ENCODE peak calls at places on chromosomes 16 and 17, in ten cellular contexts. S, I, Y, G, Q, Z, K, D, W and R are unnamed samples.

GRCh38 chr17:83050651-83051422 is 28.6 kb upstream of the METRNL start:
- DNase-seq in S (no peak), I (no peak), Y (peak; percentile 89), G (no peak), Q (no peak), Z (no peak), K (no peak), D (no peak), W (no peak), R (no peak)

GRCh38 chr16:85733839-85734170 is 17.1 kb downstream of the C16orf74 start:
- DNase-seq in S (peak; percentile 24), I (no peak), Y (no peak), G (no peak), Q (peak; percentile 42), Z (no peak), K (no peak), D (no peak), W (no peak), R (no peak)

GRCh38 chr17:6574689-6575595 is 18.6 kb upstream of the PITPNM3 start:
- DNase-seq in S (peak; percentile 68), I (peak; percentile 69), Y (no peak), G (peak; percentile 8), Q (peak; percentile 84), Z (peak; percentile 61), K (peak; percentile 81), D (no peak), W (peak; percentile 14), R (no peak)

GRCh38 chr17:16091773-16092172 is 92.1 kb downstream of the TTC19 start:
- DNase-seq in S (no peak), I (no peak), Y (no peak), G (no peak), Q (no peak), Z (no peak), K (no peak), D (no peak), W (no peak), R (no peak)

GRCh38 chr17:58385359-58385899 is 31.9 kb downstream of the RNF43 start:
- DNase-seq in S (no peak), I (no peak), Y (no peak), G (no peak), Q (no peak), Z (no peak), K (no peak), D (no peak), W (no peak), R (no peak)

GRCh38 chr17:8470447-8471047 is 34.9 kb downstream of the NDEL1 start:
- DNase-seq in S (peak; percentile 81), I (no peak), Y (peak; percentile 33), G (no peak), Q (no peak), Z (no peak), K (no peak), D (peak; percentile 18), W (no peak), R (peak; percentile 46)

GRCh38 chr17:50943575-50943933 is 77.4 kb upstream of the TOB1 start:
- DNase-seq in S (no peak), I (no peak), Y (peak; percentile 22), G (no peak), Q (no peak), Z (no peak), K (no peak), D (no peak), W (no peak), R (no peak)

GRCh38 chr17:10292057-10292931 is 80.5 kb downstream of the MYH13 start:
- DNase-seq in S (no peak), I (no peak), Y (no peak), G (no peak), Q (peak; percentile 6), Z (no peak), K (peak; percentile 50), D (no peak), W (no peak), R (no peak)

GRCh38 chr17:55086635-55087058 is 118.1 kb downstream of the STXBP4 start:
- DNase-seq in S (no peak), I (peak; percentile 61), Y (no peak), G (no peak), Q (peak; percentile 78), Z (no peak), K (no peak), D (no peak), W (peak; percentile 31), R (no peak)

GRCh38 chr16:57533366-57533617 is 3.1 kb downstream of the CCDC102A start:
- DNase-seq in S (no peak), I (no peak), Y (no peak), G (no peak), Q (no peak), Z (no peak), K (no peak), D (no peak), W (no peak), R (no peak)

GRCh38 chr17:29111816-29112499 is 68.2 kb downstream of the MYO18A start:
- DNase-seq in S (peak; percentile 81), I (peak; percentile 20), Y (peak; percentile 57), G (peak; percentile 67), Q (peak; percentile 65), Z (peak; percentile 85), K (peak; percentile 86), D (no peak), W (peak; percentile 24), R (peak; percentile 42)

GRCh38 chr17:80773243-80773991 is 218.2 kb upstream of the CHMP6 start:
- DNase-seq in S (peak; percentile 98), I (no peak), Y (peak; percentile 57), G (no peak), Q (no peak), Z (no peak), K (no peak), D (no peak), W (no peak), R (no peak)

GRCh38 chr16:60274431-60275017 is 1540.4 kb upstream of the GOT2 start:
- DNase-seq in S (no peak), I (no peak), Y (no peak), G (no peak), Q (no peak), Z (no peak), K (no peak), D (no peak), W (no peak), R (no peak)

GRCh38 chr17:4518901-4519300 is 20.2 kb downstream of the SPNS2 start:
- DNase-seq in S (no peak), I (no peak), Y (no peak), G (no peak), Q (no peak), Z (no peak), K (no peak), D (no peak), W (no peak), R (no peak)

GRCh38 chr17:7888184-7888920 is at the start of gene CHD3:
- DNase-seq in S (no peak), I (no peak), Y (peak; percentile 46), G (peak; percentile 40), Q (no peak), Z (peak; percentile 65), K (no peak), D (no peak), W (no peak), R (no peak)

GRCh38 chr16:73171380-73171779 is 123.5 kb upstream of the ZFHX3 start:
- DNase-seq in S (no peak), I (no peak), Y (peak; percentile 65), G (no peak), Q (no peak), Z (no peak), K (no peak), D (no peak), W (no peak), R (no peak)

GRCh38 chr17:10513284-10514067 is 4.9 kb downstream of the MYH1 start:
- DNase-seq in S (no peak), I (no peak), Y (no peak), G (no peak), Q (peak; percentile 41), Z (no peak), K (no peak), D (no peak), W (no peak), R (no peak)

GRCh38 chr16:68279726-68280125 is 15.4 kb downstream of the SLC7A6 start:
- DNase-seq in S (no peak), I (no peak), Y (no peak), G (no peak), Q (no peak), Z (no peak), K (no peak), D (no peak), W (no peak), R (no peak)

GRCh38 chr16:23729503-23730424 is 16.7 kb upstream of the ERN2 start:
- DNase-seq in S (no peak), I (peak; percentile 0), Y (no peak), G (no peak), Q (peak; percentile 57), Z (no peak), K (no peak), D (no peak), W (no peak), R (no peak)

GRCh38 chr17:46020023-46020735 is 21.1 kb downstream of the STH start:
- DNase-seq in S (no peak), I (no peak), Y (no peak), G (peak; percentile 12), Q (no peak), Z (peak; percentile 42), K (peak; percentile 62), D (no peak), W (no peak), R (no peak)

GRCh38 chr17:42107597-42108576 is 4.6 kb downstream of the DHX58 start:
- DNase-seq in S (peak; percentile 88), I (peak; percentile 61), Y (peak; percentile 76), G (peak; percentile 95), Q (peak; percentile 50), Z (peak; percentile 97), K (peak; percentile 100), D (no peak), W (no peak), R (peak; percentile 91)

GRCh38 chr16:22161999-22162657 is at the start of gene SDR42E2:
- DNase-seq in S (no peak), I (no peak), Y (peak; percentile 18), G (peak; percentile 39), Q (no peak), Z (peak; percentile 33), K (peak; percentile 58), D (no peak), W (no peak), R (no peak)

GRCh38 chr16:12318661-12319463 is 342.3 kb downstream of the SNX29 start:
- DNase-seq in S (no peak), I (no peak), Y (no peak), G (no peak), Q (peak; percentile 37), Z (no peak), K (no peak), D (no peak), W (peak; percentile 83), R (no peak)

GRCh38 chr17:72751746-72752145 is 340.7 kb downstream of the SLC39A11 start:
- DNase-seq in S (no peak), I (no peak), Y (no peak), G (no peak), Q (no peak), Z (no peak), K (no peak), D (no peak), W (no peak), R (no peak)

GRCh38 chr16:88478889-88479794 is 26.1 kb downstream of the ZFPM1 start:
- DNase-seq in S (no peak), I (no peak), Y (no peak), G (no peak), Q (no peak), Z (no peak), K (peak; percentile 68), D (no peak), W (no peak), R (no peak)

GRCh38 chr17:34579017-34579946 is at the start of gene TMEM132E:
- DNase-seq in S (peak; percentile 80), I (no peak), Y (peak; percentile 54), G (no peak), Q (no peak), Z (peak; percentile 23), K (peak; percentile 50), D (no peak), W (no peak), R (no peak)

GRCh38 chr17:20613905-20614304 is 34.4 kb downstream of the CDRT15L2 start:
- DNase-seq in S (no peak), I (no peak), Y (no peak), G (no peak), Q (no peak), Z (no peak), K (no peak), D (no peak), W (no peak), R (no peak)

GRCh38 chr16:3065742-3066439 is 451 bp downstream of the IL32 start:
- DNase-seq in S (no peak), I (no peak), Y (no peak), G (peak; percentile 44), Q (no peak), Z (peak; percentile 45), K (peak; percentile 22), D (no peak), W (no peak), R (no peak)